ENCODE peak calls at places on chromosomes 6 and 20, in four cellular contexts. T is stomach, Q is tibial nerve, J is transverse colon. I is an unnamed sample.

GRCh38 chr6:97524846-97525245 is 241.8 kb upstream of the MMS22L start:
- DNase-seq in Q (no peak), J (no peak), T (no peak), I (no peak)

GRCh38 chr20:63977392-63978276 is 1.8 kb downstream of the SAMD10 start:
- DNase-seq in T (no peak), J (no peak), Q (no peak), I (peak; percentile 66)

GRCh38 chr20:8432435-8433148 is 300.5 kb downstream of the PLCB1 start:
- DNase-seq in Q (no peak), T (no peak), J (no peak), I (no peak)

GRCh38 chr6:160137989-160138835 is 16.6 kb downstream of the SLC22A1 start:
- DNase-seq in J (peak; percentile 65), T (peak; percentile 72), Q (no peak), I (peak; percentile 73)

GRCh38 chr6:166341464-166341863 is 881 bp downstream of the SFT2D1 start:
- DNase-seq in T (no peak), Q (no peak), J (no peak), I (no peak)

GRCh38 chr6:20652691-20653479 is 118.6 kb downstream of the CDKAL1 start:
- DNase-seq in J (no peak), T (no peak), Q (no peak), I (no peak)

GRCh38 chr6:164690702-164691500 is 618.5 kb downstream of the C6orf118 start:
- DNase-seq in T (no peak), J (no peak), Q (no peak), I (no peak)

GRCh38 chr6:28775405-28776129 is 148.2 kb downstream of the TRIM27 start:
- DNase-seq in Q (no peak), T (no peak), J (no peak), I (no peak)

GRCh38 chr6:95094751-95095150 is 482.6 kb upstream of the MANEA start:
- DNase-seq in Q (no peak), T (no peak), J (no peak), I (no peak)

GRCh38 chr6:82248233-82248735 is 740 bp upstream of the IBTK start:
- DNase-seq in J (peak; percentile 21), T (peak; percentile 31), Q (no peak), I (no peak)

GRCh38 chr6:34839696-34840352 is 47.9 kb downstream of the BLTP3A start:
- DNase-seq in T (no peak), J (no peak), Q (no peak), I (no peak)

GRCh38 chr6:11824986-11825385 is 46.4 kb upstream of the ADTRP start:
- DNase-seq in T (no peak), J (no peak), Q (no peak), I (no peak)

DNA sequence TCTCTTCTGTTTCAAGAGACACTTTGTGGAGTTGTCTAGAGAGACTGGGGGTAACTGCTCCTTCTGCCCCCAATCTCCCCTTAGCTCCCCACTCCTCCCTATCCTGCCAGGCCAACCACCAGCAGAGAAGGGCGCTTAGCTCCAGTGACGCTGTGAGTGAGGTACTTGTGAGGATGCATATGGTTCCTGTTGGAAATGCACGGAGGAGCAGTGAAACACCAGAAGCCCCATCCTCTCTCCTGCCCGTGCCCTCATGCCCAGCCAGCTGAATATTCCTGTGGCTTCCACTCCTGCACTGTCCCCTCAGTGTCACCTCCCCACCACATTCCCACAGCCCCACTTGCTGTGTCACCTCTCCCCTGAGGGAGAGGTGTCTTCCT is 11.9 kb downstream of the NT5E start:
- DNase-seq in J (no peak), T (no peak), Q (no peak), I (no peak)
- H3K4me1 ChIP-seq in J (peaks cover 16% of the 10 kb centered on the region), T (peaks cover 18% of the 10 kb centered on the region), Q (peaks cover 28% of the 10 kb centered on the region), I (peaks cover 42% of the 10 kb centered on the region)

GRCh38 chr20:5078399-5078958 is 41.3 kb downstream of the PCNA start:
- DNase-seq in J (peak; percentile 83), T (peak; percentile 75), Q (peak; percentile 24), I (peak; percentile 83)
- TF ChIP-seq EP300 in J (no peak), T (no peak), Q (no peak), I (no peak)

DNA sequence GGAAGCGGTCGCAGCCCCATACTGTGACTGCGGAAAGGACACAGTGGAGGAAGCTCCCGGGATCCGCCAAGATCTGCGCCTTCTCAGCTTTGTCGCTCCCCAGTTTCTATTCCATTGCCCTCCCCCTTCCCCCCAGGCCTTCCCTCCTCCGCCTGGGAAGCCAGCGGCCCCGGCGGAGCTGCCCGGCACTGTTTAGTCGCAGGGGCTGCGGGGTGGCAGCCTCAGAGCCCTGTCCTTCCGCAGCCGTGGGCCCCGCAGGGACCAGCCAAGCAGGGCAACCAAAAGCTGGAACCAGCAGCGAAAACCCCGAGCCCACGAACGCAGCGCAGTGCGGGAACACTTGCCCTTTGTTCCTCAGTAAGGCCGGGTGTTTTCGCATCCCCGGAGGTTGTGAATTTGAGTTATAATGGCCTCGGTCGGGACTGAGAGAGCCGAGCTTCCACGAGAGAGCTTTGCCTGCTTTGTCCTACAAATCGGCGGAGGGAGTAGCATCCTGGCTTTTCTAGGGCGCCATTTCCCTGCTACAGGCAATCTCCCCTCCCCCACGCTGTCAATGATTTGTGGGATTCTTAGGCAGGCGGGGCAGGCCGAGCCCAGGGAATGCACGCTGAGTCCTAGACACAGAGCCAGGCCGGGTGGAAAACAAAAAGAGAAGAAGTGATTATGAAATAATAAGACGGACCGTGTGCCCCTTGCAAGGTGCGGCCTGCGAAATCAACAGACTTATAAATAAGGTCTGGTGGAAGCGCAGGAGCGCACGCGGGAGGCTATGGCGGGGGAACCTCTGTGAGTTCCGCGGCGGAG is 4.0 kb upstream of the TUBB2B start:
- DNase-seq in Q (peak; percentile 46), T (peak; percentile 82), J (peak; percentile 84), I (peak; percentile 91)
- H3K4me1 ChIP-seq in Q (peaks cover 53% of the 10 kb centered on the region), T (peaks cover 54% of the 10 kb centered on the region), J (peaks cover 58% of the 10 kb centered on the region), I (no peaks in the 10 kb centered on the region)

GRCh38 chr6:126112171-126112632 is 125.9 kb downstream of the TRMT11 start:
- DNase-seq in J (no peak), T (no peak), Q (no peak), I (no peak)
- TF ChIP-seq EP300 in J (no peak), T (no peak), Q (no peak), I (no peak)

GRCh38 chr6:7171733-7172132 is 64.0 kb downstream of the RREB1 start:
- DNase-seq in Q (no peak), J (no peak), T (no peak), I (no peak)
- H3K4me1 ChIP-seq in Q (peaks cover 29% of the 10 kb centered on the region), J (peaks cover 54% of the 10 kb centered on the region), T (peaks cover 61% of the 10 kb centered on the region), I (no peaks in the 10 kb centered on the region)

GRCh38 chr6:168265827-168266815 is 53.5 kb downstream of the DACT2 start:
- DNase-seq in T (no peak), J (no peak), Q (no peak), I (no peak)

GRCh38 chr6:168265394-168265793 is 54.2 kb downstream of the DACT2 start:
- DNase-seq in Q (no peak), T (no peak), J (no peak), I (peak; percentile 52)

GRCh38 chr6:168261234-168261633 is 58.3 kb downstream of the DACT2 start:
- DNase-seq in T (no peak), J (no peak), Q (no peak), I (no peak)

GRCh38 chr6:168263351-168263905 is 56.1 kb downstream of the DACT2 start:
- DNase-seq in T (no peak), Q (no peak), J (no peak), I (no peak)

GRCh38 chr6:168264593-168265335 is 54.8 kb downstream of the DACT2 start:
- DNase-seq in T (no peak), Q (no peak), J (no peak), I (peak; percentile 50)
- TF ChIP-seq EP300 in T (no peak), Q (no peak), J (no peak), I (no peak)

GRCh38 chr6:16722616-16723015 is 38.6 kb downstream of the ATXN1 start:
- DNase-seq in Q (no peak), J (no peak), T (no peak), I (no peak)
- H3K4me1 ChIP-seq in Q (peaks cover 44% of the 10 kb centered on the region), J (peaks cover 46% of the 10 kb centered on the region), T (peaks cover 34% of the 10 kb centered on the region), I (no peaks in the 10 kb centered on the region)

DNA sequence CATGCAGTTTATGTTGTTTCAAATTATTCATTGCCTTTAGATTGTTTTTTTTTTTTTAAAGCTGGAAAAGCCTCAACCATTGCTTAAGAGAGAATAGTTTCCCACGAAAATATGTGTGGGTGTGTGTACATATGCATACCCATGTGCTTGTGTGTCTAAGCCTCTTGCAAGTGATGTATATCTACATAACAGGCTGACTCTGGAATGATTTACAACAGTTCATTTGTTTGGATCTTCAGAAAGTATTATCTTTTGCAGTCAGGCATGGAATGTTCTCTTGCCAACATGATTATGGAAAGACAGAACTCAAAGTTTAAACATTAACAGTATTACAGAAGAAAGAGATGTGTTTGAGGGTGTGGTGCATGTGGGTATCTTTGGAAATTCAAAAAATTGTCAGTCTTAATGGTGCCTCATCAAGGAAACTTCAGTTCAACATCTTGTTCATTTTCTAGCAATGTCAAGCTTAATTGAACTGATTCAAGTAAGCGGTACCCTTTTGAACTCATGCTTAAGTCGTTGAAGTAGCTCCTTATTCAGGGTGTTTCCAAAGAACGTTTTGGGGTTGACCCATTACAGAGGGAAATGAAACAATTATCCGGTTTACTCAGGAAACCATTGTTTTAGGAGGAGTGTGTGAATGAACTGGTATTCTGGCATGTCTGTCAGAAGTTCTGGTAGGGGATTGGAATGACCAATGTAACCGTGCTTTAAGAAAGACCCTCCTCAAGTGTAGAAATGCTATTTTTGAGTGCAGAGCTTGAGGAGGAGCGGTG is 60.1 kb downstream of the ADGRG6 start:
- DNase-seq in Q (no peak), J (no peak), T (no peak), I (no peak)
- TF ChIP-seq EP300 in Q (no peak), J (no peak), T (no peak), I (no peak)

DNA sequence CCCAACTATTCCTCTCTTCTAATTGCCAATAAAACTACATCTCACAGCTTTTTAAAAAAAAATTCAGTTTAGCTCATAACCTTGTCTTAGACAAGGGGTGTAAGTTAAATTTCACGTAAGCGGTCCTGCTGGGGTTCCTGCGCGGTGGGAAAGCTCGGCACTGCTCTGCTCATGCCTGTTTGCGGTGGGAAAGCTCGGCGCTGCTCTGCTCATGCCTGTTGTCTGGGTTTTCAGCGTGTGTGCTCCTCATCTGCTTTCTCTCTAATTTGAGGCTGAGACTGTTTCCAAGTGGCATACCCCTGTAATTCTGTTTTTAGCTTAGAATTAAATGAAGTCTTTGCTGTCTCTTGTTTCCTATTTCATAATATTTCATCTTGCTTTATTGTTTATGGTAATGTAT is 18.6 kb downstream of the ARID1B start:
- DNase-seq in T (no peak), Q (no peak), J (no peak), I (no peak)
- H3K4me1 ChIP-seq in T (peaks cover 47% of the 10 kb centered on the region), Q (peaks cover 48% of the 10 kb centered on the region), J (peaks cover 17% of the 10 kb centered on the region), I (peaks cover 73% of the 10 kb centered on the region)

GRCh38 chr20:46648903-46649649 is 2.2 kb downstream of the SLC13A3 start:
- DNase-seq in Q (no peak), J (no peak), T (no peak), I (no peak)
- TF ChIP-seq EP300 in Q (no peak), J (no peak), T (no peak), I (no peak)

I was measured in sigmoid colon.